ENCODE peak calls at places on chromosomes 3 and 15, in six cellular contexts. U, I, V, G, Y and A are unnamed samples.

GRCh38 chr3:13007251-13007941 is 65.8 kb downstream of the IQSEC1 start:
- DNase-seq in G (no peak), I (no peak), Y (no peak), U (no peak), V (no peak), A (no peak)

GRCh38 chr15:78023081-78023665 is 54.3 kb downstream of the TBC1D2B start:
- DNase-seq in G (no peak), Y (no peak), U (no peak), I (no peak), V (no peak), A (no peak)

GRCh38 chr3:55631766-55632331 is 144.7 kb upstream of the WNT5A start:
- DNase-seq in G (no peak), I (no peak), Y (no peak), V (no peak), U (no peak), A (no peak)

GRCh38 chr15:63191895-63192603 is 2.6 kb downstream of the RAB8B start:
- DNase-seq in G (no peak), V (no peak), U (peak), Y (no peak), I (no peak), A (no peak)

GRCh38 chr3:129343643-129344360 is 65.1 kb downstream of the HMCES start:
- DNase-seq in U (peak), V (no peak), G (no peak), I (peak), Y (no peak), A (peak)

GRCh38 chr3:127748754-127749327 is 73.5 kb downstream of the MGLL start:
- DNase-seq in G (no peak), U (no peak), Y (no peak), V (no peak), I (peak), A (peak)

GRCh38 chr3:139491966-139492365 is 15.7 kb upstream of the RBP2 start:
- DNase-seq in V (no peak), U (no peak), I (no peak), G (no peak), Y (no peak), A (no peak)

GRCh38 chr15:23035964-23036566 is 3.3 kb downstream of the TUBGCP5 start:
- DNase-seq in Y (no peak), G (peak), V (no peak), U (peak), I (peak), A (peak)

GRCh38 chr3:138186803-138187295 is 252 bp upstream of the ARMC8 start:
- DNase-seq in I (peak), U (peak), G (peak), V (peak), Y (peak), A (peak)